ENCODE peak calls at places on chromosome 21, in six cellular contexts. A is heart right ventricle, D is RWPE2, R is AG04450, S is neural progenitor cell, O is PC-3. J is an unnamed sample.
A peak's percentile ranks its signal among the peaks of the same experiment; 100 is the strongest.

GRCh38 chr21:29145354-29145782 is 14.9 kb downstream of the MAP3K7CL start:
- DNase-seq in A (no peak), D (no peak), R (peak; percentile 73), S (no peak), O (peak; percentile 97), J (peak; percentile 70)

GRCh38 chr21:29145837-29146453 is 15.5 kb downstream of the MAP3K7CL start:
- DNase-seq in A (no peak), D (no peak), R (no peak), S (no peak), O (no peak), J (no peak)

GRCh38 chr21:39079617-39080016 is 103.6 kb downstream of the PSMG1 start:
- DNase-seq in A (peak; percentile 54), D (no peak), R (no peak), S (no peak), O (no peak), J (no peak)

GRCh38 chr21:26412831-26413329 is 160.2 kb downstream of the CYYR1 start:
- DNase-seq in A (no peak), D (no peak), R (no peak), S (peak; percentile 71), O (no peak), J (no peak)

GRCh38 chr21:41086551-41086950 is 81.4 kb upstream of the BACE2 start:
- DNase-seq in A (no peak), D (no peak), R (no peak), S (peak; percentile 37), O (no peak), J (no peak)

GRCh38 chr21:34886554-34887385 is 162.3 kb downstream of the RUNX1 start:
- DNase-seq in A (peak; percentile 24), D (no peak), R (no peak), S (peak; percentile 76), O (peak; percentile 39), J (no peak)

GRCh38 chr21:39612233-39613028 is at the start of gene B3GALT5:
- DNase-seq in A (no peak), D (no peak), R (no peak), S (peak; percentile 95), O (peak; percentile 45), J (no peak)

GRCh38 chr21:41766883-41767605 is at the start of gene RIPK4:
- DNase-seq in A (no peak), D (peak; percentile 91), R (no peak), S (peak; percentile 84), O (peak; percentile 97), J (peak; percentile 85)

GRCh38 chr21:41961282-41961701 is 7.5 kb upstream of the C2CD2 start:
- DNase-seq in A (no peak), D (no peak), R (peak; percentile 36), S (no peak), O (peak; percentile 99), J (no peak)

GRCh38 chr21:38646213-38646837 is 148.0 kb upstream of the ERG start:
- DNase-seq in A (no peak), D (no peak), R (no peak), S (no peak), O (peak; percentile 72), J (peak; percentile 23)

GRCh38 chr21:31172328-31172727 is 134.1 kb upstream of the KRTAP19-8 start:
- DNase-seq in A (no peak), D (no peak), R (no peak), S (peak; percentile 39), O (no peak), J (no peak)

GRCh38 chr21:26840206-26840605 is 5.0 kb downstream of the ADAMTS1 start:
- DNase-seq in A (no peak), D (no peak), R (no peak), S (no peak), O (no peak), J (no peak)

DNA sequence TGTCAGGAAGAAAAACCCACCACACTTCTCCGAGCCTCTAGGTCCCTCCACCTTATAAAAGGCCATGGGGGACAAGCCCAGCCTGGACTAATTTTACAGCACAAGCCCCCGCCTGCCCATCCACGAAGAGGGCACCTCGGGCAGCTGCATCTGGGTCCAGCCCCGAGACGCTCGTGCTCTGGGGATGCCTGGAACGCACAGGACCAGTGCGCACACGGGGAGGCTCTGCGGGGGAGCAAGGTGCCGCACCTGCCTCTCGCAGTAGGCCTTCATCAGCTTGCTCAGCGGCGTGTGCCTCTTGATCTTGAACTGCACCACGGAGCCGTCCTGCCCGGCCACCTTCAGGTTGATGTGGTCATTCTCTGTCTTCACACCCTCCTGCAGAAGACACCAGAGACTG is 4.1 kb downstream of the SUMO3 start:
- DNase-seq in A (no peak), D (no peak), R (no peak), S (no peak), O (no peak), J (no peak)
- TF ChIP-seq CTCF in A (no peak), D (no peak), R (no peak), S (no peak), O (no peak), J (no peak)

DNA sequence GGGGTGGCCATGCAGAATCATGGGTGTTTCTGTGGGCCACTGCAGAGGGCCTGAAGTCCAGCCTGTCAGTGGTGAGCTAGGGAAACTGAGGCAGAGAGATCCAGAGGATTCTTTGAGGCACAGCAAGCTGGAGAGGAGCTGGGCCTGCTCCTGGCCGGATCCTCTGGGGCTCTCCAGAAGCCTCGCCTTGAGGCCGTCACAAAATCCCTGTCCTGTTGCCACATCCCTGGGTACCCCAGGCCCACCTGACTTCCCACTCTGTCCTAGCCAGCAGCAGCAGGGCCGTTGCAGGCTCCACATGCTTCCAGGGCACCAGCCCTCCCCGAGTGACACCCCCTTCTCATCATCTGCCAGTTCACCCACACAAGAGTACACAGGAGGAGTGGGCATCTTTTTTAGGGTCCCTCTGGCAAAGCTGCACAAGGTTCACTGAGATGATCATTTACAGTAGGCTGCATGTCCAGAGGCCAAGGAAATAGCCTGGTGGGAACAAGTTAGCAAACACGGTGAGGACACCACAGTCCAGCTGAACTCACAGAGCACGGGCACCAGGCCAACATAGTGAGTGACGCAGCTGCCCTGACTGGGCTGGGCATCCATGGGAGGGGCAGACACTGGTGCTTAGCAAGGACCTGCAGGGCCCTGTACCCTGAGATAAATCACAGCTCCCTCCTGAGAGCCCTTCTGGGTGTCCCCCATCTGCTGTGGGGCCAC is 25.1 kb upstream of the TSPEAR start:
- DNase-seq in A (no peak), D (no peak), R (no peak), S (no peak), O (peak; percentile 93), J (no peak)
- H3K27me3 ChIP-seq in A (peaks cover 6% of the 10 kb centered on the region), D (no peaks in the 10 kb centered on the region), R (peaks cover 12% of the 10 kb centered on the region), S (no peaks in the 10 kb centered on the region), O (no peaks in the 10 kb centered on the region), J (no peaks in the 10 kb centered on the region)

GRCh38 chr21:36430841-36431240 is 45.6 kb downstream of the CHAF1B start:
- DNase-seq in A (no peak), D (no peak), R (no peak), S (no peak), O (no peak), J (no peak)

GRCh38 chr21:36428789-36429671 is 43.8 kb downstream of the CHAF1B start:
- DNase-seq in A (no peak), D (no peak), R (no peak), S (no peak), O (peak; percentile 19), J (peak; percentile 61)

GRCh38 chr21:36427502-36427901 is 42.3 kb downstream of the CHAF1B start:
- DNase-seq in A (no peak), D (no peak), R (no peak), S (no peak), O (no peak), J (no peak)

GRCh38 chr21:36431252-36431651 is 46.1 kb downstream of the CHAF1B start:
- DNase-seq in A (no peak), D (no peak), R (no peak), S (no peak), O (no peak), J (no peak)

DNA sequence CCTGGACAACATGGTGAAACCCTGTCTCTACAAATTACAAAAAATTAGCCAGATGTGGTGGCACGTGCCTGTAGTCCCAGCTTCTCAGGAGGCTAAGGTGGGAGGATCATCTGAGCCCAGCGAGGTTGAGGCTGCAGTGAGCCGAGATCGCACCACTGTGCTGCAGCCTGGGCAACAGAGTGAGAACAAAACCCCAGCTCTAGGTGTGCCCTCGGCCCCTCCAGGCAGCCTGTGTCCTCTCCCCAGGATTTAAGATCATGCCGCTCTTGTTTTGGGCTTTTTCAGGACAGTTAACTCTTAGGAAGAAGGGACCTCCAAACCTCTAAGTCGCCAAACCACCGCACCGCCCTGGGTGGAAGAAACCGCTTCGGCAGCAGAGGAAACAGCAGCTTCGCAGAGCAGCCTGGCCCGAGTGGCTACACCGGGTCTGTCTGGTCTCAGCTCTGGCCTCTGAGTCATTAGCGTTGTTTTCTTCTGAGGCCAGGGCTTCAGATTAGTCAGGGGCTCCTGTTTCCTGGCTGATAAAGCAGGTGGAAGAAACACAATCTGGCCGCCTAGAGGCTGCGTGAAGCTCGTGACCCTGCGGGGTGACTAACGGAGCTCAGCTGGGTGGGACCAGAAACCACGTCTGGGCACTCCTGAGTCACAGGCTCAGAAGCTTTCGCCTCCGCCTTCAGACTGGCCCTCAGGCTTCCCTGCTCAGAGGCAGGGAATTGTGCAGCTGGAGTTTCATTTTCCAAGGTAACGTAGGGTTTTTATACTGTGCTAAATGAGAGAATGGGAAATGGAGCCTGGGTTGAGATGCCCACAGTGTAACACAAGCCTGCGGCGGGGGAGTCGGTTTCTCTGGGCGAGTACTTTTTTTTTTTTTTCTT is 44.7 kb downstream of the CHAF1B start:
- DNase-seq in A (peak; percentile 64), D (peak; percentile 97), R (peak; percentile 97), S (peak; percentile 68), O (peak; percentile 99), J (peak; percentile 99)
- TF ChIP-seq CTCF in A (no peak), D (peak; percentile 13), R (peak; percentile 7), S (peak; percentile 22), O (peak; percentile 24), J (peak; percentile 7)

GRCh38 chr21:45374826-45375455 is 30.0 kb upstream of the COL18A1 start:
- DNase-seq in A (peak; percentile 6), D (peak; percentile 45), R (no peak), S (no peak), O (no peak), J (no peak)

GRCh38 chr21:45371649-45372048 is 33.3 kb upstream of the COL18A1 start:
- DNase-seq in A (no peak), D (no peak), R (no peak), S (no peak), O (no peak), J (no peak)

GRCh38 chr21:45371092-45371491 is 33.9 kb upstream of the COL18A1 start:
- DNase-seq in A (peak; percentile 2), D (no peak), R (no peak), S (no peak), O (no peak), J (no peak)

GRCh38 chr21:45373991-45374816 is 30.8 kb upstream of the COL18A1 start:
- DNase-seq in A (peak; percentile 18), D (peak; percentile 46), R (no peak), S (no peak), O (no peak), J (no peak)

DNA sequence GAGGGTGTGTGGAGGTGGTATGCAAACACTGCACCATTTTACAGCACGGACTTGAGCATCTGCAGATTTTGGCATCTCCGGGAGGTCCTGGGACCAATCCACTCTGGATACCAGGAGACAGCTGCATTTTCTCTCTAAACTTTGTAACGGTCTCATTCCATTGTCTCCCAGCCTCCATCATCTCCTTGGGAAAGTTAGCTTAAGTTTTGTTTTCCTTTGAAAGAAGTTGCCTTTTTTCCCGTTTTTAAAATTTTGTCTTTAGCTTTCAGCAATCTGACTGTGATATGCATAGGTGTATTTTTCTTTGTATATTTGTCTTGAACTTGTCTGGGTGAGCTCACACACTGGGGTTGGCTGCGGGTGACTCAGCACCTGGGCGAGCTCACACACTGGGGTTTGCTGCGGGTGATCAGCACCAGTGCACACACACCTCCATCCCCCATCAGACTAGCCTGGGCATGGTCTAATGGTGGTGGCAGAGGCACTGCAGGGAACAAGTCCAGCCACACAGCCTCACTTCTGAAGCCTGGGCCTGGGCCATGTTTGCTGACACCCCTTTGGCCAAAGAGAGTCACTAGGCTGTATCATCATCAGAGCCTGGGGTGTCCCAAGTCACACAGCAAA is 32.1 kb upstream of the COL18A1 start:
- DNase-seq in A (peak; percentile 1), D (no peak), R (no peak), S (no peak), O (peak; percentile 69), J (peak; percentile 80)
- H3K27me3 ChIP-seq in A (no peaks in the 10 kb centered on the region), D (no peaks in the 10 kb centered on the region), R (no peaks in the 10 kb centered on the region), S (no peaks in the 10 kb centered on the region), O (no peaks in the 10 kb centered on the region), J (no peaks in the 10 kb centered on the region)

J was measured in kidney epithelial cell.